ENCODE peak calls at places on chromosomes 3 and 15, in six cellular contexts. One of them, this sample, is unnamed.

GRCh38 chr3:131778526-131778925 is 256.3 kb downstream of the CPNE4 start:
- DNase-seq in H9: no peak
- DNase-seq in H1: no peak
- DNase-seq in neuronal stem cell: no peak
- DNase-seq in trophoblast cell: peak
- DNase-seq in IMR-90: no peak
- DNase-seq in this sample: no peak

GRCh38 chr3:10023587-10024310 is 2.5 kb upstream of the FANCD2 start:
- DNase-seq in H9: no peak
- DNase-seq in H1: no peak
- DNase-seq in neuronal stem cell: no peak
- DNase-seq in IMR-90: peak
- DNase-seq in trophoblast cell: peak
- DNase-seq in this sample: peak

GRCh38 chr3:52532517-52532837 is 1.2 kb downstream of the NT5DC2 start:
- DNase-seq in trophoblast cell: no peak
- DNase-seq in neuronal stem cell: no peak
- DNase-seq in H9: no peak
- DNase-seq in IMR-90: peak
- DNase-seq in H1: no peak
- DNase-seq in this sample: peak

GRCh38 chr3:18443670-18444596 is 18.8 kb upstream of the SATB1 start:
- DNase-seq in neuronal stem cell: no peak
- DNase-seq in IMR-90: no peak
- DNase-seq in H9: peak
- DNase-seq in H1: no peak
- DNase-seq in trophoblast cell: no peak
- DNase-seq in this sample: no peak

GRCh38 chr3:14280326-14280725 is 101.7 kb downstream of the LSM3 start:
- DNase-seq in IMR-90: peak
- DNase-seq in trophoblast cell: peak
- DNase-seq in neuronal stem cell: no peak
- DNase-seq in H1: no peak
- DNase-seq in H9: no peak
- DNase-seq in this sample: no peak

GRCh38 chr3:128505771-128506170 is 12.8 kb upstream of the GATA2 start:
- DNase-seq in trophoblast cell: peak
- DNase-seq in IMR-90: no peak
- DNase-seq in H9: no peak
- DNase-seq in neuronal stem cell: no peak
- DNase-seq in H1: no peak
- DNase-seq in this sample: no peak

GRCh38 chr3:135885885-135886284 is 79.6 kb upstream of the PPP2R3A start:
- DNase-seq in H9: no peak
- DNase-seq in H1: no peak
- DNase-seq in IMR-90: no peak
- DNase-seq in trophoblast cell: no peak
- DNase-seq in neuronal stem cell: no peak
- DNase-seq in this sample: no peak

GRCh38 chr3:141955163-141955562 is 78.7 kb downstream of the ATP1B3 start:
- DNase-seq in trophoblast cell: no peak
- DNase-seq in neuronal stem cell: peak
- DNase-seq in IMR-90: peak
- DNase-seq in H1: no peak
- DNase-seq in H9: no peak
- DNase-seq in this sample: peak

GRCh38 chr15:79339588-79340314 is 28.8 kb downstream of the TMED3 start:
- DNase-seq in IMR-90: peak
- DNase-seq in neuronal stem cell: peak
- DNase-seq in trophoblast cell: peak
- DNase-seq in H9: no peak
- DNase-seq in H1: no peak
- DNase-seq in this sample: peak

GRCh38 chr15:95162521-95162920 is 931.2 kb downstream of the MCTP2 start:
- DNase-seq in IMR-90: no peak
- DNase-seq in H9: no peak
- DNase-seq in H1: no peak
- DNase-seq in neuronal stem cell: no peak
- DNase-seq in trophoblast cell: no peak
- DNase-seq in this sample: no peak

GRCh38 chr3:459376-459710 is 262.8 kb downstream of the CHL1 start:
- DNase-seq in trophoblast cell: no peak
- DNase-seq in IMR-90: no peak
- DNase-seq in H9: no peak
- DNase-seq in neuronal stem cell: no peak
- DNase-seq in H1: no peak
- DNase-seq in this sample: no peak

GRCh38 chr3:149963485-149963884 is 7.2 kb downstream of the PFN2 start:
- DNase-seq in trophoblast cell: no peak
- DNase-seq in IMR-90: no peak
- DNase-seq in neuronal stem cell: no peak
- DNase-seq in H9: no peak
- DNase-seq in H1: no peak
- DNase-seq in this sample: no peak

GRCh38 chr3:177832862-177833261 is 635.6 kb upstream of the TBL1XR1 start:
- DNase-seq in H9: no peak
- DNase-seq in trophoblast cell: no peak
- DNase-seq in neuronal stem cell: no peak
- DNase-seq in IMR-90: no peak
- DNase-seq in H1: no peak
- DNase-seq in this sample: no peak

DNA sequence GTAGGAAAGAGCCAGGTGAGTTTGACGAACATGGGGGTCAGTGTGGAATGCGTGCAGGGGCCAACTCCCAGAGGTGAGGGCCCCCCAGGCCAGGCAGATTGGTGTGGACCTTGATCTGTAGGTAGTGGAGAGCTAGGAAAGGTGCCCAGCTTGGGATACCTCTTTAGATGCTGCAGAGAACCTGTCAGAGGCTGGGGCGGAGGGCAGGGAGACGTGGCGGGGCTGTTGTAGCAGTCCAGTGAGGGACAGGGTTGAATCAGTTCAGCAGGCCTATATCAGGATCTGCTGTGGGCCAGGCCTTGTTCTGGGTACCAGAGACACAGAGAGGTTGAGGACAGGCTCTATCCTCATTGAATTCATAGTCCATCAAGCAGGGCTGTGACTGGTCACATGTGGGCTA is 8.6 kb downstream of the SNX33 start:
- DNase-seq in neuronal stem cell: no peak
- DNase-seq in IMR-90: no peak
- DNase-seq in trophoblast cell: no peak
- DNase-seq in H1: no peak
- DNase-seq in H9: no peak
- DNase-seq in this sample: no peak
- H3K9ac ChIP-seq in neuronal stem cell: peak
- H3K9ac ChIP-seq in IMR-90: no peak
- H3K9ac ChIP-seq in trophoblast cell: no peak
- H3K9ac ChIP-seq in H1: no peak
- H3K9ac ChIP-seq in H9: no peak
- H3K9ac ChIP-seq in this sample: no peak

DNA sequence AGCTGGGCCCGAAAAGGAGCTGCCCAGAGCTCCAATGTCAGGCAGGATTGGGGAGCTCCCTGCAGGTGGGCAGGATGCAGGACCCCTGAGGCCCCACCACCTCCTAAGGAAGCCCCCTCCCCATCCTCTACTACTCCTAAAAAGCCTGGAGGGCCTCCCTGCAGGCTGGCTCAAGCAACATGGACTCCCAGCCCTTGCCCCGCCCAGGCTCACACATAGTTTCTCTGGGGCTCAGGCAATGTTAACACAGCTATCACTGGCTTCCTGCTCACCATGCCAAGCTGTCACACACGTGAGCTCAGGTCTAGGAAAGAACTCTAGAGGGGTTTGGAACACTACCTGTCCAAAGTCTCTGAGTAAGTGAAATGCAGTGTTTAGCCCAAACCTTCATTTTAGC is 65.4 kb upstream of the ZNF148 start:
- DNase-seq in H1: no peak
- DNase-seq in IMR-90: no peak
- DNase-seq in trophoblast cell: no peak
- DNase-seq in neuronal stem cell: no peak
- DNase-seq in H9: no peak
- DNase-seq in this sample: no peak
- H2AFZ ChIP-seq in H1: peak
- H2AFZ ChIP-seq in IMR-90: peak
- H2AFZ ChIP-seq in trophoblast cell: no peak
- H2AFZ ChIP-seq in neuronal stem cell: peak
- H2AFZ ChIP-seq in H9: no peak
- H2AFZ ChIP-seq in this sample: no peak

GRCh38 chr3:56869157-56869889 is 67.6 kb upstream of the ARHGEF3 start:
- DNase-seq in trophoblast cell: no peak
- DNase-seq in IMR-90: peak
- DNase-seq in H9: no peak
- DNase-seq in neuronal stem cell: no peak
- DNase-seq in H1: no peak
- DNase-seq in this sample: peak

GRCh38 chr3:56868706-56869105 is 67.0 kb upstream of the ARHGEF3 start:
- DNase-seq in H1: no peak
- DNase-seq in neuronal stem cell: no peak
- DNase-seq in trophoblast cell: no peak
- DNase-seq in IMR-90: no peak
- DNase-seq in H9: no peak
- DNase-seq in this sample: no peak

GRCh38 chr3:56874269-56874668 is 72.5 kb upstream of the ARHGEF3 start:
- DNase-seq in H1: no peak
- DNase-seq in H9: no peak
- DNase-seq in neuronal stem cell: no peak
- DNase-seq in trophoblast cell: no peak
- DNase-seq in IMR-90: no peak
- DNase-seq in this sample: peak

GRCh38 chr3:56864886-56865527 is 63.3 kb upstream of the ARHGEF3 start:
- DNase-seq in trophoblast cell: no peak
- DNase-seq in IMR-90: no peak
- DNase-seq in neuronal stem cell: no peak
- DNase-seq in H9: no peak
- DNase-seq in H1: no peak
- DNase-seq in this sample: no peak

DNA sequence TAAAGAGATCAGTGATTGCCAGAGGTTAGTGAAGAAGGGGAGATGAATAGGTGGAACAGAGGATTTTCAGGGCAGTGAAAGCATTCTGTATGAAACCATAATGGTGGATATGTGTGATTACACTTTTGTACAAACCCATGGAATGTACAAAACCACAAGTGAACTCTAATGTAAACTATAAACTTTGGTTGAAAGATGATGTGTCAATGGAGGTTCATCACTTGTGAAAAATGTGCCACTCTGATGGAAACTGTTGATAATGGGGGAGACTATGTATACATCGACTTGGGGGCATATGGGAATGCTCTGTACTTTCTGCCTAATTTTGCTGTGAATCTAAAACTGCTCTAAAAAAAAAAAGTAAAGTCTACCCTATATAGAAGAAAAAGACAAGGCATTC is 68.7 kb upstream of the ARHGEF3 start:
- DNase-seq in IMR-90: peak
- DNase-seq in H9: no peak
- DNase-seq in H1: no peak
- DNase-seq in trophoblast cell: no peak
- DNase-seq in neuronal stem cell: no peak
- DNase-seq in this sample: peak
- H3K14ac ChIP-seq in IMR-90: no peak
- H3K14ac ChIP-seq in H9: no peak
- H3K14ac ChIP-seq in H1: no peak
- H3K14ac ChIP-seq in trophoblast cell: no peak
- H3K14ac ChIP-seq in neuronal stem cell: no peak
- H3K14ac ChIP-seq in this sample: no peak

GRCh38 chr3:33440578-33441321 is 545 bp upstream of the UBP1 start:
- DNase-seq in neuronal stem cell: peak
- DNase-seq in H9: peak
- DNase-seq in trophoblast cell: peak
- DNase-seq in IMR-90: peak
- DNase-seq in H1: peak
- DNase-seq in this sample: peak

GRCh38 chr3:33441322-33441976 is 1.2 kb upstream of the UBP1 start:
- DNase-seq in neuronal stem cell: no peak
- DNase-seq in H1: no peak
- DNase-seq in H9: no peak
- DNase-seq in trophoblast cell: peak
- DNase-seq in IMR-90: no peak
- DNase-seq in this sample: no peak

GRCh38 chr3:33440328-33440577 is at the start of gene UBP1:
- DNase-seq in IMR-90: no peak
- DNase-seq in H1: no peak
- DNase-seq in trophoblast cell: no peak
- DNase-seq in neuronal stem cell: no peak
- DNase-seq in H9: no peak
- DNase-seq in this sample: no peak

GRCh38 chr3:33439421-33440327 is 531 bp downstream of the UBP1 start:
- DNase-seq in neuronal stem cell: peak
- DNase-seq in H9: peak
- DNase-seq in trophoblast cell: peak
- DNase-seq in H1: no peak
- DNase-seq in IMR-90: peak
- DNase-seq in this sample: peak

DNA sequence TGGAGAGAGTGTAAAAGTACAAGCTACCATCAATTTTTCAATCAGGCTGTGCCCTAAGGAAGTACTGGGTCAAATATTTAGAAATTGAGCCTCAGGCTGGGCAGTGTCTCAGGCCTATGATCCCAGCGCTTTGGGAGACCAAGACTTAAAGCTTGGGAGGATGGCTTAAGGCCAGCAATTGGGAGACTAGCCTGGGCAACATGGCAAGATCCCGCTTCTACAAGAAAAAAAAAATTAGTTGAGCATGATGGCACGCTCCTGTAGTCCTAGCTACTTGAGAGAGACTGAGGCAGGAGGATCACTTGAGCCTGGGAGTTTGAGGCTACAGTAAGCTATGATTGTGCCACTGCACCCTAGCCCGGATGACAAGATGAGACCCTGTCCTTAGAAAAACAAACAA is 2.0 kb upstream of the UBP1 start:
- DNase-seq in neuronal stem cell: no peak
- DNase-seq in H1: no peak
- DNase-seq in IMR-90: no peak
- DNase-seq in trophoblast cell: peak
- DNase-seq in H9: no peak
- DNase-seq in this sample: no peak
- H3K9ac ChIP-seq in neuronal stem cell: no peak
- H3K9ac ChIP-seq in H1: no peak
- H3K9ac ChIP-seq in IMR-90: no peak
- H3K9ac ChIP-seq in trophoblast cell: no peak
- H3K9ac ChIP-seq in H9: no peak
- H3K9ac ChIP-seq in this sample: no peak

DNA sequence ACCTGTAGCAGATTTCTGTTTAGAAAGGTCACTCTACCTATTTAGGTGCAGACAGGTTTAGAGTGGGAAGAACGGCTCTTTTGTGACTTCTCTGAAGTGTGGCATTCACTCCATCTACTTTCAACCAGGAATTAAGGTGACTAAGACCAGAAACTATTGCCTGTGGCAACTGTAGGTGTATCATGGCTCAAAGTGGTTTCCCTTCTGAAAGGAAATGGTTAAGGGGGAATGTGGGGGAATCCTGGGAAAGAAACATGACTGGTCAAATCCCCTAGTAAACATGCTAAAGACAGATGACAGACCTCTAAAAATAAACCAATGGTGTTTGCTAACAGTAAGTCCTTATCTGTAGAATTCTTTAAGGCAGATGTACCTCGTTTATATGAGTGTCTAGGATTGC is 57.0 kb downstream of the MEGF11 start:
- DNase-seq in trophoblast cell: no peak
- DNase-seq in IMR-90: peak
- DNase-seq in H9: no peak
- DNase-seq in H1: no peak
- DNase-seq in neuronal stem cell: no peak
- DNase-seq in this sample: peak
- H2AFZ ChIP-seq in trophoblast cell: no peak
- H2AFZ ChIP-seq in IMR-90: no peak
- H2AFZ ChIP-seq in H9: no peak
- H2AFZ ChIP-seq in H1: no peak
- H2AFZ ChIP-seq in neuronal stem cell: no peak
- H2AFZ ChIP-seq in this sample: no peak

This sample was measured in mesenchymal stem cell.